ENCODE peak calls at places on chromosomes 11 and 22, in six cellular contexts. S is cardiac septum, H is GM12865, T is SW480, M is body of pancreas, Y is T-helper 17 cell. L is an unnamed sample.
A peak's percentile ranks its signal among the peaks of the same experiment; 100 is the strongest.

GRCh38 chr11:112186304-112186703 is 11.0 kb downstream of the BCO2 start:
- DNase-seq in S (no peak), H (no peak), T (no peak), M (no peak), Y (no peak), L (no peak)

GRCh38 chr11:61406991-61407728 is 14.8 kb downstream of the TMEM216 start:
- DNase-seq in S (no peak), H (no peak), T (no peak), M (no peak), Y (no peak), L (no peak)

GRCh38 chr11:72234920-72235319 is 9.1 kb downstream of the PHOX2A start:
- DNase-seq in S (no peak), H (no peak), T (no peak), M (no peak), Y (no peak), L (no peak)

GRCh38 chr11:65718964-65719492 is 1.6 kb downstream of the RNASEH2C start:
- DNase-seq in S (no peak), H (no peak), T (no peak), M (peak; percentile 75), Y (no peak), L (no peak)

GRCh38 chr11:127859941-127860354 is 727.4 kb downstream of the ETS1 start:
- DNase-seq in S (no peak), H (no peak), T (no peak), M (no peak), Y (no peak), L (no peak)

GRCh38 chr22:35838849-35839646 is 121.4 kb downstream of the APOL5 start:
- DNase-seq in S (no peak), H (peak; percentile 25), T (peak; percentile 36), M (no peak), Y (no peak), L (no peak)

GRCh38 chr11:120563698-120564572 is 52.4 kb downstream of the GRIK4 start:
- DNase-seq in S (no peak), H (no peak), T (no peak), M (no peak), Y (no peak), L (no peak)

GRCh38 chr11:115257286-115258077 is 246.7 kb downstream of the CADM1 start:
- DNase-seq in S (no peak), H (no peak), T (no peak), M (no peak), Y (no peak), L (no peak)

GRCh38 chr22:44542561-44543222 is 44.7 kb upstream of the RTL6 start:
- DNase-seq in S (peak; percentile 56), H (no peak), T (no peak), M (no peak), Y (no peak), L (no peak)

GRCh38 chr22:49300241-49300640 is 527.4 kb downstream of the BRD1 start:
- DNase-seq in S (peak; percentile 5), H (no peak), T (no peak), M (peak; percentile 4), Y (no peak), L (peak; percentile 45)

GRCh38 chr11:106463796-106464201 is 386.3 kb downstream of the AASDHPPT start:
- DNase-seq in S (no peak), H (no peak), T (no peak), M (no peak), Y (no peak), L (no peak)

GRCh38 chr11:43747130-43747802 is 66.7 kb downstream of the HSD17B12 start:
- DNase-seq in S (no peak), H (no peak), T (no peak), M (no peak), Y (no peak), L (no peak)

GRCh38 chr11:107691003-107691402 is 20.9 kb downstream of the SLN start:
- DNase-seq in S (no peak), H (no peak), T (no peak), M (no peak), Y (no peak), L (no peak)

GRCh38 chr11:45984192-45984591 is 61.7 kb downstream of the LARGE2 start:
- DNase-seq in S (no peak), H (no peak), T (no peak), M (no peak), Y (no peak), L (no peak)

GRCh38 chr11:46410021-46410420 is 18.4 kb upstream of the CHRM4 start:
- DNase-seq in S (no peak), H (no peak), T (no peak), M (no peak), Y (no peak), L (no peak)

GRCh38 chr11:102780491-102780918 is at the start of gene MMP10:
- DNase-seq in S (no peak), H (no peak), T (peak; percentile 62), M (no peak), Y (no peak), L (no peak)

GRCh38 chr11:85806876-85807275 is 4.1 kb downstream of the SYTL2 start:
- DNase-seq in S (no peak), H (no peak), T (no peak), M (no peak), Y (no peak), L (no peak)

GRCh38 chr11:119121811-119122124 is 388 bp downstream of the HINFP start:
- DNase-seq in S (no peak), H (no peak), T (no peak), M (no peak), Y (no peak), L (no peak)

GRCh38 chr11:123231263-123231662 is 36.2 kb upstream of the CLMP start:
- DNase-seq in S (no peak), H (no peak), T (no peak), M (no peak), Y (no peak), L (no peak)

GRCh38 chr11:70796601-70797000 is 398.3 kb downstream of the CTTN start:
- DNase-seq in S (no peak), H (no peak), T (peak; percentile 24), M (no peak), Y (no peak), L (no peak)

GRCh38 chr11:132126973-132127900 is 756.8 kb downstream of the NTM start:
- DNase-seq in S (no peak), H (peak; percentile 22), T (peak; percentile 16), M (peak; percentile 41), Y (no peak), L (no peak)

GRCh38 chr11:57567210-57567511 is 311 bp downstream of the UBE2L6 start:
- DNase-seq in S (peak; percentile 76), H (peak; percentile 34), T (no peak), M (no peak), Y (no peak), L (no peak)

GRCh38 chr22:36252754-36253522 is at the start of gene APOL1:
- DNase-seq in S (peak; percentile 85), H (peak; percentile 73), T (peak; percentile 45), M (no peak), Y (no peak), L (no peak)

GRCh38 chr11:11580831-11581492 is 40.8 kb downstream of the GALNT18 start:
- DNase-seq in S (no peak), H (no peak), T (no peak), M (no peak), Y (no peak), L (peak; percentile 69)

GRCh38 chr11:129894281-129895125 is 875 bp downstream of the NFRKB start:
- DNase-seq in S (no peak), H (peak; percentile 33), T (peak; percentile 14), M (no peak), Y (no peak), L (no peak)

GRCh38 chr11:30128269-30128932 is 102.4 kb upstream of the FSHB start:
- DNase-seq in S (no peak), H (peak; percentile 44), T (peak; percentile 28), M (no peak), Y (no peak), L (no peak)

GRCh38 chr11:75311858-75312288 is 39.6 kb downstream of the ARRB1 start:
- DNase-seq in S (peak; percentile 92), H (no peak), T (no peak), M (peak; percentile 35), Y (no peak), L (peak; percentile 86)

GRCh38 chr11:94735907-94736306 is 32.2 kb upstream of the AMOTL1 start:
- DNase-seq in S (no peak), H (no peak), T (no peak), M (no peak), Y (no peak), L (no peak)

GRCh38 chr11:8268530-8269461 is 5.1 kb upstream of the LMO1 start:
- DNase-seq in S (peak; percentile 55), H (no peak), T (no peak), M (no peak), Y (no peak), L (peak; percentile 61)

GRCh38 chr11:74070713-74071506 is 62.0 kb upstream of the UCP3 start:
- DNase-seq in S (no peak), H (no peak), T (no peak), M (no peak), Y (no peak), L (no peak)

GRCh38 chr11:75468534-75469340 is 35.7 kb upstream of the KLHL35 start:
- DNase-seq in S (peak; percentile 81), H (no peak), T (no peak), M (peak; percentile 34), Y (no peak), L (no peak)

GRCh38 chr11:62921573-62922188 is 518 bp upstream of the CHRM1 start:
- DNase-seq in S (no peak), H (no peak), T (peak; percentile 48), M (peak; percentile 54), Y (no peak), L (no peak)

GRCh38 chr11:11449327-11449726 is 96.3 kb upstream of the CSNK2A3 start:
- DNase-seq in S (no peak), H (no peak), T (peak; percentile 6), M (no peak), Y (no peak), L (no peak)

GRCh38 chr22:30705710-30706651 is 11.3 kb downstream of the OSBP2 start:
- DNase-seq in S (peak; percentile 35), H (peak; percentile 86), T (peak; percentile 85), M (no peak), Y (no peak), L (no peak)

GRCh38 chr11:11148598-11148997 is 204.5 kb downstream of the CSNK2A3 start:
- DNase-seq in S (no peak), H (no peak), T (no peak), M (no peak), Y (no peak), L (no peak)

GRCh38 chr11:125842319-125842948 is 9.3 kb downstream of the PATE4 start:
- DNase-seq in S (no peak), H (no peak), T (no peak), M (no peak), Y (no peak), L (no peak)

GRCh38 chr22:44620129-44620840 is 81.7 kb upstream of the PRR5 start:
- DNase-seq in S (peak; percentile 86), H (peak; percentile 74), T (peak; percentile 49), M (peak; percentile 37), Y (peak; percentile 73), L (no peak)